ENCODE peak calls at places on chromosomes 16 and 17, in nine cellular contexts. One of them, this sample, is unnamed.

GRCh38 chr17:47701603-47702002 is 7.6 kb downstream of the TBKBP1 start:
- DNase-seq in epithelial cell of esophagus: no peak
- DNase-seq in A549: no peak
- DNase-seq in Calu3: no peak
- DNase-seq in fibroblast of the aortic adventitia: no peak
- DNase-seq in esophagus squamous epithelium: no peak
- DNase-seq in GM12865: no peak
- DNase-seq in HFFc6: no peak
- DNase-seq in psoas muscle: no peak
- DNase-seq in this sample: no peak

GRCh38 chr16:69772560-69773254 is 10.6 kb downstream of the WWP2 start:
- DNase-seq in epithelial cell of esophagus: no peak
- DNase-seq in A549: no peak
- DNase-seq in Calu3: no peak
- DNase-seq in fibroblast of the aortic adventitia: peak
- DNase-seq in esophagus squamous epithelium: no peak
- DNase-seq in GM12865: peak
- DNase-seq in HFFc6: no peak
- DNase-seq in psoas muscle: no peak
- DNase-seq in this sample: no peak

GRCh38 chr17:21028192-21028591 is 14.6 kb downstream of the USP22 start:
- DNase-seq in epithelial cell of esophagus: no peak
- DNase-seq in A549: no peak
- DNase-seq in Calu3: no peak
- DNase-seq in fibroblast of the aortic adventitia: no peak
- DNase-seq in esophagus squamous epithelium: no peak
- DNase-seq in GM12865: no peak
- DNase-seq in HFFc6: no peak
- DNase-seq in psoas muscle: no peak
- DNase-seq in this sample: no peak

GRCh38 chr17:5780476-5780875 is 196.2 kb upstream of the NLRP1 start:
- DNase-seq in epithelial cell of esophagus: peak
- DNase-seq in A549: no peak
- DNase-seq in Calu3: no peak
- DNase-seq in fibroblast of the aortic adventitia: peak
- DNase-seq in esophagus squamous epithelium: no peak
- DNase-seq in GM12865: no peak
- DNase-seq in HFFc6: peak
- DNase-seq in psoas muscle: no peak
- DNase-seq in this sample: no peak

GRCh38 chr17:61581611-61582349 is 9.2 kb downstream of the NACA2 start:
- DNase-seq in epithelial cell of esophagus: peak
- DNase-seq in A549: no peak
- DNase-seq in Calu3: no peak
- DNase-seq in fibroblast of the aortic adventitia: no peak
- DNase-seq in esophagus squamous epithelium: no peak
- DNase-seq in GM12865: no peak
- DNase-seq in HFFc6: no peak
- DNase-seq in psoas muscle: no peak
- DNase-seq in this sample: no peak

GRCh38 chr16:66878067-66878466 is 2.2 kb upstream of the PDP2 start:
- DNase-seq in epithelial cell of esophagus: no peak
- DNase-seq in A549: no peak
- DNase-seq in Calu3: no peak
- DNase-seq in fibroblast of the aortic adventitia: no peak
- DNase-seq in esophagus squamous epithelium: no peak
- DNase-seq in GM12865: peak
- DNase-seq in HFFc6: no peak
- DNase-seq in psoas muscle: no peak
- DNase-seq in this sample: no peak

GRCh38 chr16:52533296-52533695 is 13.6 kb downstream of the TOX3 start:
- DNase-seq in epithelial cell of esophagus: no peak
- DNase-seq in A549: no peak
- DNase-seq in Calu3: no peak
- DNase-seq in fibroblast of the aortic adventitia: no peak
- DNase-seq in esophagus squamous epithelium: no peak
- DNase-seq in GM12865: no peak
- DNase-seq in HFFc6: no peak
- DNase-seq in psoas muscle: no peak
- DNase-seq in this sample: no peak

GRCh38 chr17:5031365-5032082 is 3.7 kb downstream of the SLC52A1 start:
- DNase-seq in epithelial cell of esophagus: peak
- DNase-seq in A549: peak
- DNase-seq in Calu3: peak
- DNase-seq in fibroblast of the aortic adventitia: peak
- DNase-seq in esophagus squamous epithelium: no peak
- DNase-seq in GM12865: peak
- DNase-seq in HFFc6: peak
- DNase-seq in psoas muscle: peak
- DNase-seq in this sample: peak

GRCh38 chr16:30997887-30998711 is 12.3 kb downstream of the STX1B start:
- DNase-seq in epithelial cell of esophagus: peak
- DNase-seq in A549: peak
- DNase-seq in Calu3: peak
- DNase-seq in fibroblast of the aortic adventitia: peak
- DNase-seq in esophagus squamous epithelium: no peak
- DNase-seq in GM12865: no peak
- DNase-seq in HFFc6: peak
- DNase-seq in psoas muscle: no peak
- DNase-seq in this sample: no peak

GRCh38 chr17:43456661-43457361 is 27.0 kb upstream of the DHX8 start:
- DNase-seq in epithelial cell of esophagus: peak
- DNase-seq in A549: no peak
- DNase-seq in Calu3: peak
- DNase-seq in fibroblast of the aortic adventitia: no peak
- DNase-seq in esophagus squamous epithelium: no peak
- DNase-seq in GM12865: no peak
- DNase-seq in HFFc6: no peak
- DNase-seq in psoas muscle: no peak
- DNase-seq in this sample: no peak

GRCh38 chr17:47781397-47781796 is 40.2 kb downstream of the OSBPL7 start:
- DNase-seq in epithelial cell of esophagus: no peak
- DNase-seq in A549: no peak
- DNase-seq in Calu3: no peak
- DNase-seq in fibroblast of the aortic adventitia: no peak
- DNase-seq in esophagus squamous epithelium: no peak
- DNase-seq in GM12865: no peak
- DNase-seq in HFFc6: no peak
- DNase-seq in psoas muscle: no peak
- DNase-seq in this sample: no peak

GRCh38 chr17:76065754-76066153 is 6.6 kb downstream of the SRP68 start:
- DNase-seq in epithelial cell of esophagus: no peak
- DNase-seq in A549: no peak
- DNase-seq in Calu3: no peak
- DNase-seq in fibroblast of the aortic adventitia: no peak
- DNase-seq in esophagus squamous epithelium: no peak
- DNase-seq in GM12865: no peak
- DNase-seq in HFFc6: no peak
- DNase-seq in psoas muscle: no peak
- DNase-seq in this sample: no peak

GRCh38 chr17:1792495-1793446 is 30.9 kb downstream of the SERPINF1 start:
- DNase-seq in epithelial cell of esophagus: peak
- DNase-seq in A549: no peak
- DNase-seq in Calu3: no peak
- DNase-seq in fibroblast of the aortic adventitia: no peak
- DNase-seq in esophagus squamous epithelium: no peak
- DNase-seq in GM12865: no peak
- DNase-seq in HFFc6: no peak
- DNase-seq in psoas muscle: peak
- DNase-seq in this sample: no peak

GRCh38 chr16:84585886-84586285 is 32.0 kb downstream of the COTL1 start:
- DNase-seq in epithelial cell of esophagus: peak
- DNase-seq in A549: peak
- DNase-seq in Calu3: no peak
- DNase-seq in fibroblast of the aortic adventitia: no peak
- DNase-seq in esophagus squamous epithelium: no peak
- DNase-seq in GM12865: peak
- DNase-seq in HFFc6: no peak
- DNase-seq in psoas muscle: peak
- DNase-seq in this sample: peak

GRCh38 chr16:8714143-8714542 is 39.7 kb downstream of the ABAT start:
- DNase-seq in epithelial cell of esophagus: no peak
- DNase-seq in A549: no peak
- DNase-seq in Calu3: no peak
- DNase-seq in fibroblast of the aortic adventitia: no peak
- DNase-seq in esophagus squamous epithelium: no peak
- DNase-seq in GM12865: no peak
- DNase-seq in HFFc6: no peak
- DNase-seq in psoas muscle: no peak
- DNase-seq in this sample: no peak
- TF ChIP-seq CTCF in epithelial cell of esophagus: no peak
- TF ChIP-seq CTCF in A549: no peak
- TF ChIP-seq CTCF in Calu3: no peak
- TF ChIP-seq CTCF in fibroblast of the aortic adventitia: no peak
- TF ChIP-seq CTCF in esophagus squamous epithelium: no peak
- TF ChIP-seq CTCF in GM12865: no peak
- TF ChIP-seq CTCF in HFFc6: no peak
- TF ChIP-seq CTCF in psoas muscle: no peak
- TF ChIP-seq CTCF in this sample: no peak

DNA sequence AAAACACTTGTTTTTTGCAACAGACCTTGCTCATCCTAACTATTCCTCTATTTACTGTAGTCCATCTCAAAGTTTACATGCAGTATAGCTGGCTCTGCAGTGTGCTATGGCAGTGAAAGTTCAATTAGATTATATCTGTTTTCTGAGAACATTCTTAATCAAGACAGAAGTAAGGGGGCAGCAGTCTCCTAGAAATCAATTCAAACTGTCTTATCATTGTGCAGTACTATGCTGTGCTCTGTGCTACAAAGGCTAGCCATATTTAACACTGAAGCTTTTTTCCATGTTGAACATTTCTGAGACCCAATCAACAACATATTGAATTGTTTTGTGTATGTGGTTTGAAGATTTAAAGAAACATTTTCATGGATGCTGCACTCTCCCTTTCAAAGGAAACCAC is 11.4 kb downstream of the NETO2 start:
- DNase-seq in epithelial cell of esophagus: no peak
- DNase-seq in A549: no peak
- DNase-seq in Calu3: no peak
- DNase-seq in fibroblast of the aortic adventitia: peak
- DNase-seq in esophagus squamous epithelium: no peak
- DNase-seq in GM12865: no peak
- DNase-seq in HFFc6: no peak
- DNase-seq in psoas muscle: no peak
- DNase-seq in this sample: no peak
- TF ChIP-seq CTCF in epithelial cell of esophagus: no peak
- TF ChIP-seq CTCF in A549: no peak
- TF ChIP-seq CTCF in Calu3: no peak
- TF ChIP-seq CTCF in fibroblast of the aortic adventitia: no peak
- TF ChIP-seq CTCF in esophagus squamous epithelium: no peak
- TF ChIP-seq CTCF in GM12865: no peak
- TF ChIP-seq CTCF in HFFc6: no peak
- TF ChIP-seq CTCF in psoas muscle: no peak
- TF ChIP-seq CTCF in this sample: no peak

DNA sequence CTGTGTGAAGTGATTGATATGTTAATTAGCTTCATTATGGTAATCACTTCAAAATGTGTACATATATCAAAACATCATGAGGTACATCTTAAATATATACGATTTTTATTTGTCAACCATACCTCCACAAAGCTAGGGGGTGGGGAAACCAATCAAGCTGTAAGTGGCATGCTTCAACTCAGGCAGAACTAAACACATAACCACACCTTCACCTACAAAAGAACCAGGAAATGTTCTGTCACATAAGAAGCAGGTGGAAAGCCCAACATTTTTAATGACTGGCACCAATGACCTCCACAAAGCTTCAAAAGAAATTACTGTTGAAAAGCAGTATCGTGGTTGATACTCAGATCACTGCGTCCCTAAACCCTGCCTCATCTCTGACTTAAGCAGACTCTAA is 867.7 kb upstream of the EEF2KMT start:
- DNase-seq in epithelial cell of esophagus: no peak
- DNase-seq in A549: no peak
- DNase-seq in Calu3: no peak
- DNase-seq in fibroblast of the aortic adventitia: no peak
- DNase-seq in esophagus squamous epithelium: no peak
- DNase-seq in GM12865: no peak
- DNase-seq in HFFc6: no peak
- DNase-seq in psoas muscle: no peak
- DNase-seq in this sample: no peak
- TF ChIP-seq CTCF in epithelial cell of esophagus: no peak
- TF ChIP-seq CTCF in A549: no peak
- TF ChIP-seq CTCF in Calu3: no peak
- TF ChIP-seq CTCF in fibroblast of the aortic adventitia: no peak
- TF ChIP-seq CTCF in esophagus squamous epithelium: no peak
- TF ChIP-seq CTCF in GM12865: no peak
- TF ChIP-seq CTCF in HFFc6: no peak
- TF ChIP-seq CTCF in psoas muscle: no peak
- TF ChIP-seq CTCF in this sample: no peak

GRCh38 chr16:89177501-89177900 is 6.0 kb downstream of the CDH15 start:
- DNase-seq in epithelial cell of esophagus: no peak
- DNase-seq in A549: no peak
- DNase-seq in Calu3: no peak
- DNase-seq in fibroblast of the aortic adventitia: no peak
- DNase-seq in esophagus squamous epithelium: no peak
- DNase-seq in GM12865: no peak
- DNase-seq in HFFc6: no peak
- DNase-seq in psoas muscle: no peak
- DNase-seq in this sample: no peak

GRCh38 chr16:89178453-89179147 is 7.1 kb downstream of the CDH15 start:
- DNase-seq in epithelial cell of esophagus: peak
- DNase-seq in A549: no peak
- DNase-seq in Calu3: no peak
- DNase-seq in fibroblast of the aortic adventitia: no peak
- DNase-seq in esophagus squamous epithelium: no peak
- DNase-seq in GM12865: no peak
- DNase-seq in HFFc6: no peak
- DNase-seq in psoas muscle: no peak
- DNase-seq in this sample: no peak

GRCh38 chr16:89179148-89179484 is 7.6 kb downstream of the CDH15 start:
- DNase-seq in epithelial cell of esophagus: no peak
- DNase-seq in A549: no peak
- DNase-seq in Calu3: no peak
- DNase-seq in fibroblast of the aortic adventitia: no peak
- DNase-seq in esophagus squamous epithelium: no peak
- DNase-seq in GM12865: no peak
- DNase-seq in HFFc6: no peak
- DNase-seq in psoas muscle: no peak
- DNase-seq in this sample: no peak

GRCh38 chr16:89176717-89177116 is 5.2 kb downstream of the CDH15 start:
- DNase-seq in epithelial cell of esophagus: no peak
- DNase-seq in A549: no peak
- DNase-seq in Calu3: no peak
- DNase-seq in fibroblast of the aortic adventitia: no peak
- DNase-seq in esophagus squamous epithelium: no peak
- DNase-seq in GM12865: no peak
- DNase-seq in HFFc6: no peak
- DNase-seq in psoas muscle: no peak
- DNase-seq in this sample: no peak

DNA sequence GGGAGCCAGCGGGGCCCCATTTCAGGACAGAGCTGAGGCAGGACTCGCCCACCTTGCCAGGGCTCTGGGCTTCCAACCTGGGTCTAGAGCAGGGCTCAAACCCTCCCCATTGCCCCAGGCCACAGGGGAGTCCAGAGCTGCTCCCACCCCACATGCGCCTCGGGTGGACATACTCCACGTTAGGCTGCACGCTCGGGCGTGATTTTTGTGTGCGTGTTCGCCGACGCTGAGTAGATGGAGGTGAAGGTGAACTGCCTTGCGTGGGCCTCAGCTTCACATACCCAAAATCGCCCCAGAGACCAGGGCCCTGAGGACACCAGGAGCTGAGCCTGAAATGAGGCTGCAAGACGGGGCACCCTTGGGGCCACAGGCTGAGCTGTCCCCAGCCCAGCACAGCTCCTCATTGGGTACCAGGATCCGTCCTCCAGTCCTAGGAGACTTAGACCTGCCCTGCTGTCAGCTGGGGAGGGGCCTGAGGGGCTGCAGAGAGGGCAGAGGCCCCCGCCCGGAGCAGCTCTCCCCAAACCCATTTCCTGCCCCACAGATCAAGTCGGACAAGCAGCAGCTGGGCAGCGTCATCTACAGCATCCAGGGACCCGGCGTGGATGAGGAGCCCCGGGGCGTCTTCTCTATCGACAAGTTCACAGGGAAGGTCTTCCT is 8.2 kb downstream of the CDH15 start:
- DNase-seq in epithelial cell of esophagus: no peak
- DNase-seq in A549: no peak
- DNase-seq in Calu3: no peak
- DNase-seq in fibroblast of the aortic adventitia: no peak
- DNase-seq in esophagus squamous epithelium: no peak
- DNase-seq in GM12865: no peak
- DNase-seq in HFFc6: no peak
- DNase-seq in psoas muscle: no peak
- DNase-seq in this sample: no peak
- TF ChIP-seq CTCF in epithelial cell of esophagus: no peak
- TF ChIP-seq CTCF in A549: no peak
- TF ChIP-seq CTCF in Calu3: no peak
- TF ChIP-seq CTCF in fibroblast of the aortic adventitia: no peak
- TF ChIP-seq CTCF in esophagus squamous epithelium: no peak
- TF ChIP-seq CTCF in GM12865: no peak
- TF ChIP-seq CTCF in HFFc6: no peak
- TF ChIP-seq CTCF in psoas muscle: no peak
- TF ChIP-seq CTCF in this sample: no peak

This sample was measured in GM10248.